ENCODE peak calls at places on chromosomes 7 and 10, in nine cellular contexts. One of them, this sample, is unnamed.

GRCh38 chr10:116464257-116464656 is 36.6 kb downstream of the PNLIPRP3 start:
- DNase-seq in tibial artery: no peak
- DNase-seq in kidney epithelial cell: no peak
- DNase-seq in stimulated activated CD4-positive, alpha-beta T cell treated with anti-CD3 and anti-CD28 coated beads, Interleukin-2, amount 100 ng/mL, for 24 hours: no peak
- DNase-seq in head of caudate nucleus: no peak
- DNase-seq in astrocyte of the cerebellum: no peak
- DNase-seq in HEK293T: no peak
- DNase-seq in NCI-H748 treated with DMSO at 0.1 percent for 48 hours: no peak
- DNase-seq in gastrocnemius medialis: no peak
- DNase-seq in this sample: no peak

GRCh38 chr7:35723011-35723410 is 28.1 kb upstream of the HERPUD2 start:
- DNase-seq in kidney epithelial cell: no peak
- DNase-seq in head of caudate nucleus: no peak
- DNase-seq in gastrocnemius medialis: no peak
- DNase-seq in tibial artery: no peak
- DNase-seq in stimulated activated CD4-positive, alpha-beta T cell treated with anti-CD3 and anti-CD28 coated beads, Interleukin-2, amount 100 ng/mL, for 24 hours: no peak
- DNase-seq in NCI-H748 treated with DMSO at 0.1 percent for 48 hours: no peak
- DNase-seq in astrocyte of the cerebellum: no peak
- DNase-seq in HEK293T: no peak
- DNase-seq in this sample: no peak

GRCh38 chr7:43569424-43569823 is 13.5 kb upstream of the STK17A start:
- DNase-seq in kidney epithelial cell: peak
- DNase-seq in HEK293T: no peak
- DNase-seq in NCI-H748 treated with DMSO at 0.1 percent for 48 hours: no peak
- DNase-seq in gastrocnemius medialis: no peak
- DNase-seq in tibial artery: no peak
- DNase-seq in stimulated activated CD4-positive, alpha-beta T cell treated with anti-CD3 and anti-CD28 coated beads, Interleukin-2, amount 100 ng/mL, for 24 hours: no peak
- DNase-seq in astrocyte of the cerebellum: no peak
- DNase-seq in head of caudate nucleus: no peak
- DNase-seq in this sample: no peak

GRCh38 chr7:143505845-143506244 is 28.2 kb downstream of the TAS2R41 start:
- DNase-seq in HEK293T: no peak
- DNase-seq in tibial artery: no peak
- DNase-seq in kidney epithelial cell: no peak
- DNase-seq in head of caudate nucleus: no peak
- DNase-seq in gastrocnemius medialis: no peak
- DNase-seq in stimulated activated CD4-positive, alpha-beta T cell treated with anti-CD3 and anti-CD28 coated beads, Interleukin-2, amount 100 ng/mL, for 24 hours: no peak
- DNase-seq in NCI-H748 treated with DMSO at 0.1 percent for 48 hours: no peak
- DNase-seq in astrocyte of the cerebellum: no peak
- DNase-seq in this sample: no peak

GRCh38 chr7:110676785-110677184 is 414.1 kb upstream of the LRRN3 start:
- DNase-seq in astrocyte of the cerebellum: no peak
- DNase-seq in tibial artery: no peak
- DNase-seq in head of caudate nucleus: no peak
- DNase-seq in kidney epithelial cell: no peak
- DNase-seq in NCI-H748 treated with DMSO at 0.1 percent for 48 hours: no peak
- DNase-seq in HEK293T: no peak
- DNase-seq in gastrocnemius medialis: no peak
- DNase-seq in stimulated activated CD4-positive, alpha-beta T cell treated with anti-CD3 and anti-CD28 coated beads, Interleukin-2, amount 100 ng/mL, for 24 hours: no peak
- DNase-seq in this sample: no peak

GRCh38 chr10:61628875-61629513 is 33.7 kb upstream of the CABCOCO1 start:
- DNase-seq in astrocyte of the cerebellum: peak
- DNase-seq in head of caudate nucleus: no peak
- DNase-seq in kidney epithelial cell: peak
- DNase-seq in NCI-H748 treated with DMSO at 0.1 percent for 48 hours: no peak
- DNase-seq in tibial artery: no peak
- DNase-seq in stimulated activated CD4-positive, alpha-beta T cell treated with anti-CD3 and anti-CD28 coated beads, Interleukin-2, amount 100 ng/mL, for 24 hours: no peak
- DNase-seq in HEK293T: no peak
- DNase-seq in gastrocnemius medialis: no peak
- DNase-seq in this sample: no peak

GRCh38 chr7:98202367-98203195 is 8.7 kb upstream of the BHLHA15 start:
- DNase-seq in gastrocnemius medialis: no peak
- DNase-seq in NCI-H748 treated with DMSO at 0.1 percent for 48 hours: no peak
- DNase-seq in stimulated activated CD4-positive, alpha-beta T cell treated with anti-CD3 and anti-CD28 coated beads, Interleukin-2, amount 100 ng/mL, for 24 hours: peak
- DNase-seq in kidney epithelial cell: no peak
- DNase-seq in head of caudate nucleus: peak
- DNase-seq in astrocyte of the cerebellum: no peak
- DNase-seq in HEK293T: no peak
- DNase-seq in tibial artery: no peak
- DNase-seq in this sample: no peak

GRCh38 chr7:150945171-150945852 is 32.8 kb downstream of the KCNH2 start:
- DNase-seq in tibial artery: peak
- DNase-seq in astrocyte of the cerebellum: no peak
- DNase-seq in NCI-H748 treated with DMSO at 0.1 percent for 48 hours: no peak
- DNase-seq in head of caudate nucleus: no peak
- DNase-seq in kidney epithelial cell: no peak
- DNase-seq in HEK293T: no peak
- DNase-seq in stimulated activated CD4-positive, alpha-beta T cell treated with anti-CD3 and anti-CD28 coated beads, Interleukin-2, amount 100 ng/mL, for 24 hours: no peak
- DNase-seq in gastrocnemius medialis: no peak
- DNase-seq in this sample: no peak

GRCh38 chr7:11237742-11238141 is 264.1 kb downstream of the PHF14 start:
- DNase-seq in NCI-H748 treated with DMSO at 0.1 percent for 48 hours: peak
- DNase-seq in HEK293T: no peak
- DNase-seq in astrocyte of the cerebellum: no peak
- DNase-seq in kidney epithelial cell: no peak
- DNase-seq in head of caudate nucleus: no peak
- DNase-seq in stimulated activated CD4-positive, alpha-beta T cell treated with anti-CD3 and anti-CD28 coated beads, Interleukin-2, amount 100 ng/mL, for 24 hours: no peak
- DNase-seq in tibial artery: no peak
- DNase-seq in gastrocnemius medialis: no peak
- DNase-seq in this sample: peak

GRCh38 chr10:17590969-17591645 is 26.1 kb downstream of the HACD1 start:
- DNase-seq in tibial artery: no peak
- DNase-seq in gastrocnemius medialis: no peak
- DNase-seq in head of caudate nucleus: no peak
- DNase-seq in astrocyte of the cerebellum: no peak
- DNase-seq in stimulated activated CD4-positive, alpha-beta T cell treated with anti-CD3 and anti-CD28 coated beads, Interleukin-2, amount 100 ng/mL, for 24 hours: no peak
- DNase-seq in HEK293T: no peak
- DNase-seq in NCI-H748 treated with DMSO at 0.1 percent for 48 hours: no peak
- DNase-seq in kidney epithelial cell: no peak
- DNase-seq in this sample: no peak

GRCh38 chr7:23012797-23013714 is 874 bp downstream of the HYCC1 start:
- DNase-seq in astrocyte of the cerebellum: no peak
- DNase-seq in gastrocnemius medialis: no peak
- DNase-seq in tibial artery: peak
- DNase-seq in HEK293T: peak
- DNase-seq in kidney epithelial cell: no peak
- DNase-seq in NCI-H748 treated with DMSO at 0.1 percent for 48 hours: peak
- DNase-seq in stimulated activated CD4-positive, alpha-beta T cell treated with anti-CD3 and anti-CD28 coated beads, Interleukin-2, amount 100 ng/mL, for 24 hours: peak
- DNase-seq in head of caudate nucleus: peak
- DNase-seq in this sample: peak

GRCh38 chr7:18347170-18347569 is 148.4 kb upstream of the HDAC9 start:
- DNase-seq in NCI-H748 treated with DMSO at 0.1 percent for 48 hours: no peak
- DNase-seq in gastrocnemius medialis: no peak
- DNase-seq in kidney epithelial cell: no peak
- DNase-seq in head of caudate nucleus: no peak
- DNase-seq in stimulated activated CD4-positive, alpha-beta T cell treated with anti-CD3 and anti-CD28 coated beads, Interleukin-2, amount 100 ng/mL, for 24 hours: no peak
- DNase-seq in astrocyte of the cerebellum: no peak
- DNase-seq in tibial artery: no peak
- DNase-seq in HEK293T: no peak
- DNase-seq in this sample: no peak

GRCh38 chr10:1203216-1203615 is 147.0 kb downstream of the WDR37 start:
- DNase-seq in astrocyte of the cerebellum: no peak
- DNase-seq in head of caudate nucleus: no peak
- DNase-seq in NCI-H748 treated with DMSO at 0.1 percent for 48 hours: no peak
- DNase-seq in kidney epithelial cell: no peak
- DNase-seq in gastrocnemius medialis: no peak
- DNase-seq in tibial artery: no peak
- DNase-seq in stimulated activated CD4-positive, alpha-beta T cell treated with anti-CD3 and anti-CD28 coated beads, Interleukin-2, amount 100 ng/mL, for 24 hours: no peak
- DNase-seq in HEK293T: no peak
- DNase-seq in this sample: peak

GRCh38 chr10:123678376-123678775 is 12.2 kb downstream of the GPR26 start:
- DNase-seq in tibial artery: no peak
- DNase-seq in head of caudate nucleus: no peak
- DNase-seq in kidney epithelial cell: no peak
- DNase-seq in astrocyte of the cerebellum: no peak
- DNase-seq in stimulated activated CD4-positive, alpha-beta T cell treated with anti-CD3 and anti-CD28 coated beads, Interleukin-2, amount 100 ng/mL, for 24 hours: no peak
- DNase-seq in HEK293T: peak
- DNase-seq in gastrocnemius medialis: no peak
- DNase-seq in NCI-H748 treated with DMSO at 0.1 percent for 48 hours: no peak
- DNase-seq in this sample: no peak

GRCh38 chr10:83915801-83916200 is 223.5 kb upstream of the GHITM start:
- DNase-seq in astrocyte of the cerebellum: no peak
- DNase-seq in tibial artery: no peak
- DNase-seq in gastrocnemius medialis: no peak
- DNase-seq in head of caudate nucleus: no peak
- DNase-seq in stimulated activated CD4-positive, alpha-beta T cell treated with anti-CD3 and anti-CD28 coated beads, Interleukin-2, amount 100 ng/mL, for 24 hours: no peak
- DNase-seq in NCI-H748 treated with DMSO at 0.1 percent for 48 hours: no peak
- DNase-seq in kidney epithelial cell: no peak
- DNase-seq in HEK293T: no peak
- DNase-seq in this sample: no peak

GRCh38 chr7:151637781-151638261 is 118.1 kb upstream of the RHEB start:
- DNase-seq in astrocyte of the cerebellum: no peak
- DNase-seq in kidney epithelial cell: no peak
- DNase-seq in tibial artery: peak
- DNase-seq in HEK293T: no peak
- DNase-seq in stimulated activated CD4-positive, alpha-beta T cell treated with anti-CD3 and anti-CD28 coated beads, Interleukin-2, amount 100 ng/mL, for 24 hours: no peak
- DNase-seq in head of caudate nucleus: peak
- DNase-seq in gastrocnemius medialis: no peak
- DNase-seq in NCI-H748 treated with DMSO at 0.1 percent for 48 hours: no peak
- DNase-seq in this sample: no peak

GRCh38 chr10:132281915-132282666 is 25.7 kb downstream of the STK32C start:
- DNase-seq in stimulated activated CD4-positive, alpha-beta T cell treated with anti-CD3 and anti-CD28 coated beads, Interleukin-2, amount 100 ng/mL, for 24 hours: no peak
- DNase-seq in head of caudate nucleus: no peak
- DNase-seq in NCI-H748 treated with DMSO at 0.1 percent for 48 hours: peak
- DNase-seq in astrocyte of the cerebellum: no peak
- DNase-seq in HEK293T: peak
- DNase-seq in gastrocnemius medialis: no peak
- DNase-seq in kidney epithelial cell: no peak
- DNase-seq in tibial artery: no peak
- DNase-seq in this sample: peak

GRCh38 chr10:77037735-77038411 is 599.7 kb downstream of the KCNMA1 start:
- DNase-seq in HEK293T: no peak
- DNase-seq in kidney epithelial cell: no peak
- DNase-seq in astrocyte of the cerebellum: no peak
- DNase-seq in head of caudate nucleus: no peak
- DNase-seq in NCI-H748 treated with DMSO at 0.1 percent for 48 hours: peak
- DNase-seq in tibial artery: no peak
- DNase-seq in stimulated activated CD4-positive, alpha-beta T cell treated with anti-CD3 and anti-CD28 coated beads, Interleukin-2, amount 100 ng/mL, for 24 hours: no peak
- DNase-seq in gastrocnemius medialis: no peak
- DNase-seq in this sample: peak

GRCh38 chr10:88582806-88583583 is at the start of gene RNLS:
- DNase-seq in head of caudate nucleus: peak
- DNase-seq in astrocyte of the cerebellum: peak
- DNase-seq in kidney epithelial cell: no peak
- DNase-seq in gastrocnemius medialis: peak
- DNase-seq in HEK293T: no peak
- DNase-seq in NCI-H748 treated with DMSO at 0.1 percent for 48 hours: peak
- DNase-seq in stimulated activated CD4-positive, alpha-beta T cell treated with anti-CD3 and anti-CD28 coated beads, Interleukin-2, amount 100 ng/mL, for 24 hours: peak
- DNase-seq in tibial artery: peak
- DNase-seq in this sample: no peak

GRCh38 chr10:67297637-67298181 is 371.9 kb downstream of the LRRTM3 start:
- DNase-seq in stimulated activated CD4-positive, alpha-beta T cell treated with anti-CD3 and anti-CD28 coated beads, Interleukin-2, amount 100 ng/mL, for 24 hours: no peak
- DNase-seq in HEK293T: peak
- DNase-seq in NCI-H748 treated with DMSO at 0.1 percent for 48 hours: no peak
- DNase-seq in head of caudate nucleus: no peak
- DNase-seq in kidney epithelial cell: peak
- DNase-seq in astrocyte of the cerebellum: no peak
- DNase-seq in gastrocnemius medialis: no peak
- DNase-seq in tibial artery: no peak
- DNase-seq in this sample: no peak

GRCh38 chr7:99312316-99313203 is 13.1 kb upstream of the ARPC1A start:
- DNase-seq in HEK293T: peak
- DNase-seq in tibial artery: peak
- DNase-seq in stimulated activated CD4-positive, alpha-beta T cell treated with anti-CD3 and anti-CD28 coated beads, Interleukin-2, amount 100 ng/mL, for 24 hours: peak
- DNase-seq in gastrocnemius medialis: no peak
- DNase-seq in kidney epithelial cell: no peak
- DNase-seq in NCI-H748 treated with DMSO at 0.1 percent for 48 hours: peak
- DNase-seq in astrocyte of the cerebellum: peak
- DNase-seq in head of caudate nucleus: peak
- DNase-seq in this sample: peak

GRCh38 chr7:105794741-105795729 is 81.4 kb downstream of the ATXN7L1 start:
- DNase-seq in astrocyte of the cerebellum: peak
- DNase-seq in stimulated activated CD4-positive, alpha-beta T cell treated with anti-CD3 and anti-CD28 coated beads, Interleukin-2, amount 100 ng/mL, for 24 hours: no peak
- DNase-seq in NCI-H748 treated with DMSO at 0.1 percent for 48 hours: no peak
- DNase-seq in gastrocnemius medialis: no peak
- DNase-seq in head of caudate nucleus: no peak
- DNase-seq in HEK293T: no peak
- DNase-seq in tibial artery: no peak
- DNase-seq in kidney epithelial cell: no peak
- DNase-seq in this sample: no peak

GRCh38 chr10:96082153-96082552 is 38.8 kb downstream of the CCNJ start:
- DNase-seq in tibial artery: no peak
- DNase-seq in HEK293T: no peak
- DNase-seq in NCI-H748 treated with DMSO at 0.1 percent for 48 hours: no peak
- DNase-seq in gastrocnemius medialis: no peak
- DNase-seq in kidney epithelial cell: no peak
- DNase-seq in stimulated activated CD4-positive, alpha-beta T cell treated with anti-CD3 and anti-CD28 coated beads, Interleukin-2, amount 100 ng/mL, for 24 hours: no peak
- DNase-seq in head of caudate nucleus: no peak
- DNase-seq in astrocyte of the cerebellum: no peak
- DNase-seq in this sample: no peak

GRCh38 chr7:45690762-45691150 is 116.6 kb downstream of the ADCY1 start:
- DNase-seq in head of caudate nucleus: no peak
- DNase-seq in NCI-H748 treated with DMSO at 0.1 percent for 48 hours: no peak
- DNase-seq in gastrocnemius medialis: no peak
- DNase-seq in HEK293T: no peak
- DNase-seq in kidney epithelial cell: no peak
- DNase-seq in astrocyte of the cerebellum: no peak
- DNase-seq in stimulated activated CD4-positive, alpha-beta T cell treated with anti-CD3 and anti-CD28 coated beads, Interleukin-2, amount 100 ng/mL, for 24 hours: no peak
- DNase-seq in tibial artery: no peak
- DNase-seq in this sample: no peak

GRCh38 chr7:34837826-34838225 is 179.8 kb downstream of the NPSR1 start:
- DNase-seq in astrocyte of the cerebellum: no peak
- DNase-seq in NCI-H748 treated with DMSO at 0.1 percent for 48 hours: no peak
- DNase-seq in tibial artery: no peak
- DNase-seq in gastrocnemius medialis: no peak
- DNase-seq in kidney epithelial cell: no peak
- DNase-seq in HEK293T: no peak
- DNase-seq in stimulated activated CD4-positive, alpha-beta T cell treated with anti-CD3 and anti-CD28 coated beads, Interleukin-2, amount 100 ng/mL, for 24 hours: no peak
- DNase-seq in head of caudate nucleus: no peak
- DNase-seq in this sample: no peak

GRCh38 chr10:96708456-96708855 is 11.9 kb downstream of the PIK3AP1 start:
- DNase-seq in gastrocnemius medialis: no peak
- DNase-seq in head of caudate nucleus: no peak
- DNase-seq in NCI-H748 treated with DMSO at 0.1 percent for 48 hours: no peak
- DNase-seq in tibial artery: no peak
- DNase-seq in HEK293T: no peak
- DNase-seq in stimulated activated CD4-positive, alpha-beta T cell treated with anti-CD3 and anti-CD28 coated beads, Interleukin-2, amount 100 ng/mL, for 24 hours: no peak
- DNase-seq in astrocyte of the cerebellum: no peak
- DNase-seq in kidney epithelial cell: no peak
- DNase-seq in this sample: no peak

GRCh38 chr7:98211676-98212531 is 665 bp downstream of the BHLHA15 start:
- DNase-seq in head of caudate nucleus: no peak
- DNase-seq in tibial artery: peak
- DNase-seq in gastrocnemius medialis: no peak
- DNase-seq in HEK293T: no peak
- DNase-seq in NCI-H748 treated with DMSO at 0.1 percent for 48 hours: no peak
- DNase-seq in astrocyte of the cerebellum: no peak
- DNase-seq in stimulated activated CD4-positive, alpha-beta T cell treated with anti-CD3 and anti-CD28 coated beads, Interleukin-2, amount 100 ng/mL, for 24 hours: no peak
- DNase-seq in kidney epithelial cell: no peak
- DNase-seq in this sample: no peak

GRCh38 chr7:105680505-105681187 is 99.4 kb upstream of the EFCAB10 start:
- DNase-seq in gastrocnemius medialis: peak
- DNase-seq in astrocyte of the cerebellum: no peak
- DNase-seq in HEK293T: no peak
- DNase-seq in kidney epithelial cell: no peak
- DNase-seq in NCI-H748 treated with DMSO at 0.1 percent for 48 hours: no peak
- DNase-seq in tibial artery: peak
- DNase-seq in stimulated activated CD4-positive, alpha-beta T cell treated with anti-CD3 and anti-CD28 coated beads, Interleukin-2, amount 100 ng/mL, for 24 hours: no peak
- DNase-seq in head of caudate nucleus: no peak
- DNase-seq in this sample: no peak

GRCh38 chr7:114889646-114890285 is 32.1 kb upstream of the MDFIC start:
- DNase-seq in astrocyte of the cerebellum: peak
- DNase-seq in kidney epithelial cell: peak
- DNase-seq in stimulated activated CD4-positive, alpha-beta T cell treated with anti-CD3 and anti-CD28 coated beads, Interleukin-2, amount 100 ng/mL, for 24 hours: no peak
- DNase-seq in tibial artery: no peak
- DNase-seq in HEK293T: peak
- DNase-seq in head of caudate nucleus: no peak
- DNase-seq in NCI-H748 treated with DMSO at 0.1 percent for 48 hours: no peak
- DNase-seq in gastrocnemius medialis: no peak
- DNase-seq in this sample: no peak

GRCh38 chr10:86872757-86873156 is 84.7 kb downstream of the MMRN2 start:
- DNase-seq in tibial artery: peak
- DNase-seq in astrocyte of the cerebellum: no peak
- DNase-seq in HEK293T: no peak
- DNase-seq in gastrocnemius medialis: peak
- DNase-seq in stimulated activated CD4-positive, alpha-beta T cell treated with anti-CD3 and anti-CD28 coated beads, Interleukin-2, amount 100 ng/mL, for 24 hours: no peak
- DNase-seq in NCI-H748 treated with DMSO at 0.1 percent for 48 hours: no peak
- DNase-seq in head of caudate nucleus: no peak
- DNase-seq in kidney epithelial cell: no peak
- DNase-seq in this sample: no peak

GRCh38 chr7:111756687-111757178 is 194.4 kb upstream of the IMMP2L start:
- DNase-seq in kidney epithelial cell: no peak
- DNase-seq in astrocyte of the cerebellum: peak
- DNase-seq in head of caudate nucleus: peak
- DNase-seq in tibial artery: peak
- DNase-seq in HEK293T: no peak
- DNase-seq in NCI-H748 treated with DMSO at 0.1 percent for 48 hours: no peak
- DNase-seq in gastrocnemius medialis: peak
- DNase-seq in stimulated activated CD4-positive, alpha-beta T cell treated with anti-CD3 and anti-CD28 coated beads, Interleukin-2, amount 100 ng/mL, for 24 hours: no peak
- DNase-seq in this sample: no peak

This sample was measured in NCI-H146.